ENCODE peak calls at places on chromosomes 6 and 20, in four cellular contexts. R, W, G and S are unnamed samples. For H3K9me3, the result is how much of the 10 kb centered on the place peaks cover.

GRCh38 chr6:122580731-122581130 is 29.5 kb upstream of the PKIB start:
- DNase-seq in R (no peak), G (no peak), W (no peak), S (no peak)

GRCh38 chr6:29426654-29427053 is 11.9 kb downstream of the OR12D1 start:
- DNase-seq in W (no peak), G (no peak), R (no peak), S (no peak)

GRCh38 chr6:79833264-79833663 is 114.1 kb downstream of the ELOVL4 start:
- DNase-seq in R (no peak), G (no peak), W (no peak), S (no peak)

GRCh38 chr6:46032112-46032998 is 16.7 kb upstream of the CLIC5 start:
- DNase-seq in G (no peak), W (no peak), R (no peak), S (no peak)

GRCh38 chr20:14634666-14635065 is 297.3 kb upstream of the FLRT3 start:
- DNase-seq in W (no peak), G (no peak), R (no peak), S (no peak)

GRCh38 chr6:23282243-23283021 is 713.1 kb downstream of the HDGFL1 start:
- DNase-seq in W (no peak), G (no peak), R (no peak), S (no peak)

GRCh38 chr6:50714487-50715379 is 1.4 kb downstream of the TFAP2D start:
- DNase-seq in W (no peak), G (no peak), R (no peak), S (no peak)

GRCh38 chr6:161374971-161375873 is 101.4 kb upstream of the AGPAT4 start:
- DNase-seq in R (peak), G (peak), W (peak), S (peak)

GRCh38 chr6:45021652-45022051 is 306.5 kb upstream of the RUNX2 start:
- DNase-seq in R (no peak), W (no peak), G (no peak), S (no peak)

GRCh38 chr20:33147299-33147698 is 20.7 kb upstream of the BPIFA2 start:
- DNase-seq in R (no peak), G (no peak), W (no peak), S (no peak)

GRCh38 chr6:168999392-168999791 is 254.3 kb downstream of the THBS2 start:
- DNase-seq in W (no peak), R (no peak), G (no peak), S (peak)

GRCh38 chr6:135251416-135251815 is 70.3 kb downstream of the MYB start:
- DNase-seq in W (no peak), R (no peak), G (no peak), S (peak)

GRCh38 chr20:38501858-38502431 is 29.3 kb downstream of the RALGAPB start:
- DNase-seq in G (no peak), R (no peak), W (no peak), S (no peak)

GRCh38 chr6:105568751-105569150 is 165.9 kb upstream of the PREP start:
- DNase-seq in W (no peak), R (no peak), G (no peak), S (no peak)

GRCh38 chr6:128368213-128369000 is 152.0 kb downstream of the PTPRK start:
- DNase-seq in R (no peak), G (no peak), W (no peak), S (no peak)

GRCh38 chr20:50464725-50465650 is 45.2 kb upstream of the PTPN1 start:
- DNase-seq in R (no peak), W (no peak), G (no peak), S (no peak)

GRCh38 chr6:73078908-73079610 is 146.2 kb downstream of the KHDC1L start:
- DNase-seq in W (no peak), R (no peak), G (no peak), S (no peak)
- H3K9me3 ChIP-seq in W (under half), R (under half), G (under half), S (under half)

DNA sequence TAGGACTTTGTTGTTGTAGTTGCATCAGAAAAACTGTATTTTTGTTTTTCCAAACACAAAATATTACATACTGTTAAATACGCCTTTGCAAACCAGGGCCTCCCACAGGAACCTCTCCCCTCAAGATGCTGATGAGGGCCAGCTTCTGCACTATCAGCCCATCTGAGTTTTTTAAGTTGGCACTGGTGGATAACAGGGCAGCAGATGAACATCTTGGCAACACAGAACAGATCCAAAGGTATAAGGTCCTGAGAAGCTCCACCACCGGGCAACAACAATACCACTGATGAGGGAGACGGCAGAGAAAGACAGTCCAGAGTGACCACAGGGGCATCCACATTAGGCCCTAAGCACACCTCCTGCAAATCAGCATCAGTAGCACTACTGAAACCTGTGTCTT is 177.7 kb downstream of the DLL1 start:
- DNase-seq in W (no peak), R (no peak), G (no peak), S (no peak)
- H3K9me3 ChIP-seq in W (under half), R (under half), G (under half), S (under half)

DNA sequence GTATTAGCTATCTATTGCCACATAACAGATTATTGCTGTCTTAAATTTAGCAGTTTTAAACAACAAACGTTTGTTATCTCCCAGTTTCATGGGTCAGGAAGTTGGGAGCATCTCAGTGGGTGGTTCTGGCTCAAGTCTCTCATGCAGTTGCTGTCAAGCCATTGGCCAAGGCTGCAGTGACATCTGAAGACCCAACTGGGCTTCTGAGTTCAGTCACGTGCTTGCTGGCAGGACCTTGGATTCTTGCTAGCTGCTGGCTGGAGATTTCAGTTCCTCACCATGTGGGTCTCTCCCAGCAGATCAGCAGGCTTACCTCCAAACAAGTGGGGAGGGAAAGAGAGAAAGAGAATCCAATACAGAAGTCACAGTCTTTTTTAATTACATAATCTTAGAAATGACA is 152.6 kb upstream of the EXOC2 start:
- DNase-seq in R (no peak), W (no peak), G (no peak), S (no peak)
- H3K9me3 ChIP-seq in R (under half), W (under half), G (under half), S (under half)

GRCh38 chr6:85912582-85912981 is 269.9 kb upstream of the SYNCRIP start:
- DNase-seq in R (no peak), G (no peak), W (no peak), S (no peak)

GRCh38 chr6:85911067-85911466 is 268.4 kb upstream of the SYNCRIP start:
- DNase-seq in G (no peak), W (no peak), R (no peak), S (no peak)
- H3K9me3 ChIP-seq in G (under half), W (under half), R (under half), S (under half)